ENCODE peak calls at places on chromosomes 3 and 15, in nine cellular contexts. M, G, Y, I, V, O, E, J and P are unnamed samples.

GRCh38 chr15:47568030-47568429 is 149.3 kb upstream of the SEMA6D start:
- DNase-seq in J (no peak), V (no peak), Y (no peak), I (no peak), E (no peak), G (no peak), M (no peak), O (no peak), P (no peak)

GRCh38 chr3:177345049-177345972 is 148.0 kb upstream of the TBL1XR1 start:
- DNase-seq in G (peak), I (no peak), V (peak), O (no peak), E (peak), Y (peak), M (peak), J (peak), P (peak)

GRCh38 chr3:112499328-112499727 is at the start of gene BTLA:
- DNase-seq in E (no peak), J (no peak), V (no peak), G (no peak), O (no peak), M (no peak), Y (no peak), I (peak), P (no peak)

GRCh38 chr3:32886911-32887310 is 64.5 kb upstream of the CCR4 start:
- DNase-seq in J (no peak), O (no peak), V (no peak), M (no peak), G (no peak), Y (no peak), I (no peak), E (no peak), P (no peak)

GRCh38 chr3:169403855-169404254 is 259.7 kb downstream of the MECOM start:
- DNase-seq in Y (no peak), V (no peak), O (no peak), M (no peak), E (no peak), I (no peak), G (no peak), J (no peak), P (no peak)

GRCh38 chr15:69522361-69522760 is 69.7 kb downstream of the RPLP1 start:
- DNase-seq in Y (no peak), V (peak), G (no peak), M (no peak), I (no peak), E (no peak), J (no peak), O (no peak), P (no peak)

GRCh38 chr3:150965436-150965835 is 7.1 kb downstream of the CLRN1 start:
- DNase-seq in I (no peak), E (no peak), G (no peak), O (no peak), J (no peak), V (no peak), Y (no peak), M (peak), P (no peak)

GRCh38 chr3:110246796-110247369 is 824.7 kb upstream of the NECTIN3 start:
- DNase-seq in I (no peak), J (no peak), G (no peak), M (no peak), Y (no peak), V (no peak), O (no peak), E (no peak), P (no peak)

GRCh38 chr3:49476563-49476962 is 6.5 kb downstream of the DAG1 start:
- DNase-seq in M (peak), V (no peak), J (no peak), Y (no peak), I (no peak), G (no peak), E (peak), O (no peak), P (no peak)

GRCh38 chr15:68801572-68802148 is 19.0 kb downstream of the ANP32A start:
- DNase-seq in M (no peak), E (no peak), G (no peak), Y (no peak), J (no peak), I (no peak), O (no peak), V (no peak), P (no peak)

GRCh38 chr15:66291816-66292215 is 1.6 kb upstream of the DIS3L start:
- DNase-seq in Y (no peak), I (no peak), O (no peak), V (no peak), E (peak), G (no peak), M (peak), J (no peak), P (no peak)

GRCh38 chr3:120693439-120694172 is 11.6 kb upstream of the HGD start:
- DNase-seq in V (no peak), M (peak), E (peak), J (peak), I (no peak), O (no peak), Y (no peak), G (no peak), P (no peak)

GRCh38 chr15:77866596-77867125 is 210.8 kb downstream of the TBC1D2B start:
- DNase-seq in O (no peak), E (no peak), V (no peak), Y (no peak), I (no peak), J (no peak), M (no peak), G (no peak), P (peak)

GRCh38 chr3:179546814-179547241 is 15.9 kb upstream of the ACTL6A start:
- DNase-seq in V (no peak), J (no peak), G (no peak), Y (no peak), E (no peak), I (no peak), O (no peak), M (no peak), P (no peak)

GRCh38 chr3:152667267-152667666 is 167.7 kb upstream of the P2RY1 start:
- DNase-seq in G (no peak), Y (no peak), J (no peak), I (no peak), V (no peak), O (no peak), M (no peak), E (no peak), P (no peak)

GRCh38 chr15:72319360-72319984 is 485 bp downstream of the CELF6 start:
- DNase-seq in O (peak), V (peak), I (peak), M (no peak), G (peak), Y (no peak), E (peak), J (no peak), P (peak)

GRCh38 chr15:70098461-70099166 is 897 bp upstream of the TLE3 start:
- DNase-seq in G (no peak), E (peak), V (peak), Y (no peak), I (peak), O (peak), M (no peak), J (peak), P (peak)

GRCh38 chr15:69795601-69796000 is 302.1 kb downstream of the TLE3 start:
- DNase-seq in J (no peak), I (no peak), M (no peak), O (no peak), G (no peak), E (no peak), Y (no peak), V (no peak), P (no peak)

GRCh38 chr15:77856718-77857346 is 220.7 kb downstream of the TBC1D2B start:
- DNase-seq in J (no peak), O (no peak), V (no peak), M (no peak), Y (no peak), I (no peak), E (no peak), G (no peak), P (no peak)

GRCh38 chr3:13105851-13106250 is 32.6 kb upstream of the IQSEC1 start:
- DNase-seq in E (no peak), O (no peak), I (no peak), J (no peak), V (peak), M (no peak), Y (no peak), G (no peak), P (peak)

GRCh38 chr3:50602675-50603191 is 8.8 kb downstream of the CISH start:
- DNase-seq in V (no peak), E (no peak), O (no peak), M (no peak), Y (no peak), I (no peak), G (no peak), J (no peak), P (no peak)

GRCh38 chr3:100144255-100144866 is 30.1 kb upstream of the FILIP1L start:
- DNase-seq in M (no peak), Y (no peak), V (no peak), O (no peak), I (no peak), E (no peak), J (no peak), G (no peak), P (no peak)

GRCh38 chr3:98563661-98564281 is 29.6 kb downstream of the CPOX start:
- DNase-seq in J (no peak), G (no peak), V (no peak), E (peak), M (peak), Y (no peak), I (no peak), O (no peak), P (no peak)

GRCh38 chr3:14297784-14298236 is 104.6 kb upstream of the SLC6A6 start:
- DNase-seq in G (no peak), O (no peak), J (no peak), V (peak), I (no peak), Y (no peak), M (no peak), E (no peak), P (peak)